ENCODE peak calls at places on chromosomes 5 and 9, in eight cellular contexts. V is astrocyte of the cerebellum, C is fibroblast of lung, Q is retinal pigment epithelial cell, U is heart right ventricle, F is cardiac fibroblast, K is AG09309, A is MM.1S. B is an unnamed sample.

GRCh38 chr9:35675732-35676392 is 2.1 kb downstream of the CA9 start:
- DNase-seq in V (no peak), Q (no peak), A (no peak), C (no peak), K (no peak), U (peak), F (no peak), B (no peak)

GRCh38 chr9:115194216-115194615 is 76.3 kb upstream of the TNC start:
- DNase-seq in U (no peak), V (no peak), F (no peak), C (no peak), Q (no peak), K (no peak), A (no peak), B (no peak)

GRCh38 chr5:93592866-93593265 is 9.8 kb downstream of the NR2F1 start:
- DNase-seq in A (no peak), V (no peak), C (no peak), U (no peak), F (no peak), Q (no peak), K (no peak), B (no peak)

GRCh38 chr9:130226112-130226511 is 39.4 kb upstream of the HMCN2 start:
- DNase-seq in U (no peak), Q (no peak), V (no peak), C (no peak), F (no peak), A (no peak), K (no peak), B (no peak)

GRCh38 chr5:72402381-72402890 is 82.3 kb downstream of the PTCD2 start:
- DNase-seq in U (no peak), F (no peak), V (no peak), C (peak), K (no peak), A (no peak), Q (no peak), B (peak)

GRCh38 chr5:143208781-143209510 is 194.5 kb downstream of the NR3C1 start:
- DNase-seq in A (no peak), V (no peak), C (no peak), Q (no peak), F (no peak), U (no peak), K (no peak), B (no peak)

GRCh38 chr9:90268613-90269012 is 374.0 kb downstream of the DIRAS2 start:
- DNase-seq in V (no peak), U (no peak), K (no peak), Q (no peak), C (no peak), F (no peak), A (no peak), B (no peak)

GRCh38 chr9:112581469-112582176 is 95.0 kb downstream of the KIAA1958 start:
- DNase-seq in V (no peak), F (no peak), C (no peak), U (no peak), Q (no peak), A (no peak), K (no peak), B (no peak)

GRCh38 chr9:121783126-121783522 is 131.7 kb downstream of the DAB2IP start:
- DNase-seq in U (no peak), V (no peak), Q (no peak), C (no peak), K (no peak), F (no peak), A (no peak), B (no peak)

GRCh38 chr5:56190500-56190899 is 42.6 kb downstream of the ANKRD55 start:
- DNase-seq in K (peak), V (no peak), A (no peak), U (no peak), Q (no peak), C (peak), F (peak), B (no peak)

GRCh38 chr5:38433160-38433861 is 123.1 kb downstream of the LIFR start:
- DNase-seq in K (peak), V (peak), C (peak), A (peak), F (peak), U (peak), Q (no peak), B (peak)

GRCh38 chr9:79028101-79028500 is 543.7 kb upstream of the TLE4 start:
- DNase-seq in V (peak), C (peak), A (no peak), K (no peak), F (no peak), U (no peak), Q (peak), B (peak)

GRCh38 chr9:99511723-99512122 is 289.6 kb downstream of the SEC61B start:
- DNase-seq in F (no peak), K (no peak), Q (no peak), V (no peak), U (no peak), A (no peak), C (no peak), B (no peak)

GRCh38 chr5:322942-323879 is 1.7 kb downstream of the AHRR start:
- DNase-seq in V (no peak), F (no peak), K (no peak), Q (no peak), U (no peak), C (no peak), A (no peak), B (no peak)

GRCh38 chr5:21236896-21237830 is 1249.2 kb upstream of the CDH18 start:
- DNase-seq in C (peak), A (no peak), K (no peak), U (no peak), Q (peak), V (no peak), F (peak), B (no peak)

GRCh38 chr9:95971815-95972214 is 96.3 kb downstream of the ERCC6L2 start:
- DNase-seq in V (no peak), F (no peak), C (no peak), K (no peak), A (no peak), U (no peak), Q (no peak), B (no peak)

GRCh38 chr5:11174601-11175000 is 413.6 kb upstream of the DAP start:
- DNase-seq in U (no peak), V (no peak), C (no peak), A (no peak), Q (peak), F (no peak), K (no peak), B (no peak)

GRCh38 chr9:95504053-95504963 is 12.5 kb downstream of the PTCH1 start:
- DNase-seq in V (no peak), Q (no peak), C (peak), U (peak), K (no peak), A (peak), F (peak), B (no peak)

GRCh38 chr5:121384359-121384758 is 467.3 kb upstream of the FTMT start:
- DNase-seq in A (no peak), C (no peak), K (no peak), V (no peak), F (no peak), U (no peak), Q (no peak), B (no peak)

GRCh38 chr5:112195924-112196323 is 223.2 kb downstream of the EPB41L4A start:
- DNase-seq in U (no peak), K (no peak), C (no peak), A (no peak), F (no peak), V (no peak), Q (no peak), B (no peak)

GRCh38 chr9:137277329-137278041 is at the start of gene TOR4A:
- DNase-seq in Q (peak), K (no peak), V (no peak), C (peak), U (peak), F (peak), A (peak), B (peak)

GRCh38 chr9:137278061-137278912 is 761 bp downstream of the TOR4A start:
- DNase-seq in C (no peak), V (no peak), U (peak), A (no peak), F (peak), K (no peak), Q (no peak), B (no peak)

GRCh38 chr9:137276757-137277328 is 683 bp upstream of the TOR4A start:
- DNase-seq in A (no peak), U (peak), Q (no peak), C (peak), K (no peak), V (no peak), F (peak), B (no peak)

GRCh38 chr9:137275203-137275936 is 2.2 kb upstream of the TOR4A start:
- DNase-seq in F (no peak), U (peak), A (no peak), Q (no peak), V (no peak), C (no peak), K (no peak), B (no peak)

GRCh38 chr9:137275937-137276756 is 1.4 kb upstream of the TOR4A start:
- DNase-seq in U (no peak), V (no peak), C (no peak), Q (no peak), K (no peak), F (no peak), A (no peak), B (no peak)
- H3K4me3 ChIP-seq in U (no peak), V (no peak), C (no peak), Q (no peak), K (no peak), F (no peak), A (no peak), B (no peak)

GRCh38 chr9:84490206-84490605 is 149.6 kb upstream of the SLC28A3 start:
- DNase-seq in C (no peak), A (no peak), F (no peak), U (no peak), K (no peak), Q (no peak), V (no peak), B (no peak)

DNA sequence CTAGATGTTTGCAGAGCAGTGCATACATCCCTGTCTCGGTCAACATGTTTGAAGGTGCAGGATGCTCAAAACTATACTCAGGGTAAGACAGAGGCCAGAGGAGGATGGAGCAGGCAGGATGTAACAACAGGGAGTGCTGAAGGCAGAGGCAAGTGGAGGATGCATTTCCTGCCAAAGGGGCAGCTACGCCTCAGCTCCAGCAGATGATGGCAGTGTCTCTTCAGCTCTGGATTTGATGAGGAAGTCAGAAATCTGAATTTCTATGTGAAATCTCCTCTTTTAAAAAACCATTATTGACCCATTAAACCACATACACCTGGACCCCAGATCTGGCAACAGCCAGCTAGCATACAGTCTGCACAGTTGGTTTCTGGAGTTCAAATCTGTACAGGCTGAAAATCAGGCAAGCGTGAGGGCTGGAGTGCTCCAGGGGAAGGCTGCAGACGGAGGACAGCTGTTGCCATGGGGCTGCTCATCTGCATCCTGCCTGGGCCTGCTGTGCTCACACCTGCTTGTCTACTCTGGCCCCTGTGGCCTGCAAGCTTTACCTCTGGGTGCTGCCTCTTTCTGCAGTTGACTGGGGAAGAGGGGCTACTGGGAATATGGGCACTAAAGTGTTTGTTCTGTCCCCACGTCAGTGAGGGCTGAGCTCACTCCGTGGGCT is 152.9 kb upstream of the SLC28A3 start:
- DNase-seq in F (no peak), A (no peak), C (no peak), U (no peak), V (no peak), Q (no peak), K (no peak), B (no peak)
- TF ChIP-seq CTCF in F (no peak), A (no peak), C (no peak), U (no peak), V (no peak), Q (no peak), K (no peak), B (no peak)

GRCh38 chr9:91836515-91836914 is 113.5 kb downstream of the ROR2 start:
- DNase-seq in K (no peak), C (no peak), A (no peak), U (peak), Q (no peak), F (no peak), V (no peak), B (no peak)

GRCh38 chr9:91840469-91840868 is 109.6 kb downstream of the ROR2 start:
- DNase-seq in F (no peak), U (no peak), A (no peak), Q (no peak), V (no peak), C (no peak), K (no peak), B (no peak)

GRCh38 chr9:91839926-91840464 is 110.0 kb downstream of the ROR2 start:
- DNase-seq in F (no peak), U (no peak), V (no peak), K (no peak), C (no peak), Q (no peak), A (peak), B (no peak)

GRCh38 chr9:91835632-91836031 is 114.4 kb downstream of the ROR2 start:
- DNase-seq in V (no peak), C (no peak), K (no peak), U (no peak), A (peak), F (no peak), Q (no peak), B (no peak)

GRCh38 chr9:91837982-91838731 is 111.9 kb downstream of the ROR2 start:
- DNase-seq in C (peak), Q (peak), U (peak), K (no peak), V (no peak), A (no peak), F (peak), B (no peak)
- H3K4me3 ChIP-seq in C (peak), Q (peak), U (peak), K (no peak), V (no peak), A (no peak), F (no peak), B (no peak)

DNA sequence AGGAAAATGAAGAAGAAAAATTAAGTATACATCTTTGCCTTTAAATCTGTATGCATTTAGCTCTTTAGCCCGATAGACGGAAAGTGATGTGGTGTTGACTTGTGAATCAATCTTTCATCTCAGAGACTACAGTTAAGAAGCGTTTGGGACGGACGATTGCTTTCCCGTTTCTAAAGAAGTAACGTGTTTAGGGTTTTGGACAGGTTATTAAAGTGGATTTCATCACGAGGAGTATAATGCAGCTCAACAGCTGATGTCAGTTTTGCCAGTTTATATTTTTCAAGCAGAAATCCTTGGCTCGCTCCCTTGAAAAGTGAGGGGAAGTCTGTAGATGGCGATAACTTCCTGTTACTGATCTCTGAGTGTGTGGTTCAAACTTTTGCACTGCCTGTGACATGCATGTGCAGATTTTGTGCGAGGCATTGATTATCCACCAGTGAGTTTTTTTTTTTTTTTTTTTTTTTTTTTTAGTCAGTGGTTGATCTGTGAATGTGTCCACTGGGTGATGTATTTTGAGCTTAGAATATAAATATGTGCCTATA is 1.1 kb downstream of the ADCY2 start:
- DNase-seq in V (peak), A (no peak), F (no peak), U (no peak), K (no peak), Q (no peak), C (no peak), B (no peak)
- TF ChIP-seq CTCF in V (peak), A (peak), F (no peak), U (no peak), K (no peak), Q (no peak), C (no peak), B (no peak)

GRCh38 chr5:132530946-132531345 is 12.4 kb downstream of the IL5 start:
- DNase-seq in C (no peak), F (no peak), V (no peak), A (no peak), U (no peak), Q (no peak), K (no peak), B (no peak)

GRCh38 chr5:132526974-132527564 is 16.3 kb downstream of the IL5 start:
- DNase-seq in C (no peak), Q (no peak), V (no peak), F (no peak), K (no peak), A (no peak), U (no peak), B (no peak)

GRCh38 chr5:132528866-132529634 is 14.3 kb downstream of the IL5 start:
- DNase-seq in Q (no peak), U (no peak), V (no peak), F (no peak), K (no peak), C (no peak), A (no peak), B (no peak)

GRCh38 chr5:132525299-132525724 is 18.0 kb downstream of the IL5 start:
- DNase-seq in Q (no peak), U (no peak), C (no peak), A (peak), F (no peak), K (no peak), V (no peak), B (no peak)

GRCh38 chr5:132526290-132526973 is 16.9 kb downstream of the IL5 start:
- DNase-seq in Q (no peak), K (no peak), U (peak), A (peak), C (peak), V (peak), F (peak), B (no peak)
- H3K4me3 ChIP-seq in Q (no peak), K (no peak), U (no peak), A (no peak), C (no peak), V (no peak), F (no peak), B (no peak)

DNA sequence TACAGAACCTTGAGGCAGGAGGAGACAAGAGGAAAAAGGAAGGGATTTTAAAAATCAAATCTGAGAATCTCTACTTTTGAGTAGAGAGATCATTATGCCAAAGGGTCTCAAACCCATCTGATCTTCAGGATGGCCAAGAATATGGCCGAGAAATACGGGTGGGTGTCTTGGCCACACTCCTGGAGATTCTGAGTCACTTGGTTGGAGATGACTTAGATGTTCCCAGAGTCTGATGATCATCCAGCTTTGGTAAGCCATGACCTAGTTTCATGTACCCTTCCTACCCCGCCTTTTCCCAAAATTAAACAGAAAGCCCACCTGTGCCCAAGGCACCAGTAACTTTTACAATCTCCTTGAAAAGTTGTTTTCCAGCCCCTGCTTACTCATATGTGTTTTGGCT is 166.9 kb upstream of the GPR151 start:
- DNase-seq in C (no peak), U (no peak), A (no peak), K (no peak), V (no peak), F (no peak), Q (no peak), B (no peak)
- TF ChIP-seq CTCF in C (no peak), U (no peak), A (no peak), K (no peak), V (no peak), F (no peak), Q (no peak), B (no peak)

DNA sequence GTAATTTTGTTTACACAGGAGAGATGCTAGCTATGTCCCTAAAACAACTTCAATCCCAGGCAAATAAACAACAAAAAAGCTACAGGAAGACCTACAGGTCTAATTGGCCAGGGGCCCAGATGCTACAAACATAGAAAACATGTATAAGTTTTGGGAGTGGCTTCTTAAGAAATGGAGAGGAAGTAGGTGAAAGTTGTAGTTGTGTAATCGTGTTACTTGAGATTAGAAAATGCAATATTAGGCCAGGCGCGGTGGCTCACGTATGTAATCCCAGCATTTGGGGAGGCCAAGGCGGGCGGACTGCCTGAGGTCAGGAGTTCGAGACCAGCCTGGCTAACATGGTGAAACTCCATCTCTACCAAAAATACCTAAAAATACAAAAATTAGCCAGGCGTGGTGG is 69.2 kb downstream of the SERINC5 start:
- DNase-seq in V (no peak), K (no peak), C (peak), U (no peak), Q (no peak), A (no peak), F (peak), B (no peak)
- H3K4me3 ChIP-seq in V (no peak), K (no peak), C (no peak), U (no peak), Q (no peak), A (no peak), F (no peak), B (no peak)

DNA sequence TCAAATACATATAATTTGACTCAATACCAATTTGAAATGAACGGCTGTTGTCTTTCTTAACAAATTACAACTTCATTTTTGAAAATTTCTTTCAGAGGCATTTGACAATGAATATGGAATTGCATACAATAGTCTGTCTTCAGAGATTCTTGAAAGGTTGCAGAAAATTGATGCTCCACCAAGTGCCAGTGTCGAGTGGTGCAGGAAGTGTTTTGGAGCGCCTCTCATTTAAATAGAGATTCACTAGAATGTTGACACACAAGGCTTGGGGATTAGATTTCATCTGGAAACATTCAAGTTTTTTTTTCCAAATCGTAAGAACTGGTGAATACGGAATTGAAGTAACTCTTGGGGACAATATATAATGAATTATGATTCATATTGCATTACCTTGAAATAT is 8.1 kb downstream of the RPS6 start:
- DNase-seq in C (no peak), F (no peak), A (no peak), U (no peak), K (no peak), Q (no peak), V (no peak), B (no peak)
- TF ChIP-seq CTCF in C (no peak), F (no peak), A (no peak), U (no peak), K (no peak), Q (peak), V (no peak), B (no peak)

GRCh38 chr9:105405514-105406131 is 42.2 kb upstream of the FSD1L start:
- DNase-seq in C (no peak), Q (no peak), V (peak), F (no peak), U (no peak), K (no peak), A (peak), B (no peak)
- H3K4me3 ChIP-seq in C (no peak), Q (no peak), V (no peak), F (no peak), U (no peak), K (no peak), A (no peak), B (no peak)

B was measured in BJ.